ENCODE peak calls at places on chromosomes 6 and 20, in seven cellular contexts. Y is PC-3, W is tibial nerve, M is transverse colon, Z is mammary epithelial cell, U is SK-N-SH, V is endodermal cell. N is an unnamed sample. For H3K36me3, the result is how much of the 10 kb centered on the place peaks cover.

GRCh38 chr6:129490551-129491245 is 219.3 kb downstream of the ARHGAP18 start:
- DNase-seq in U (no peak), Y (peak), Z (peak), W (peak), V (no peak), M (peak), N (peak)

GRCh38 chr6:140494321-140495085 is 1120.1 kb upstream of the CITED2 start:
- DNase-seq in V (no peak), W (no peak), Y (peak), M (no peak), U (no peak), Z (peak), N (no peak)

GRCh38 chr6:93900142-93900541 is 480.8 kb upstream of the EPHA7 start:
- DNase-seq in Z (no peak), M (no peak), U (no peak), V (no peak), Y (no peak), W (no peak), N (no peak)

GRCh38 chr20:6140947-6141346 is 18.1 kb upstream of the FERMT1 start:
- DNase-seq in M (no peak), V (peak), W (no peak), U (peak), Y (peak), Z (no peak), N (no peak)

GRCh38 chr6:149925974-149926777 is 3.3 kb upstream of the RAET1G start:
- DNase-seq in M (peak), W (peak), V (peak), U (peak), Y (peak), Z (peak), N (peak)

GRCh38 chr20:772806-773205 is 4.5 kb upstream of the SLC52A3 start:
- DNase-seq in M (no peak), U (no peak), V (no peak), W (no peak), Z (no peak), Y (no peak), N (no peak)

GRCh38 chr20:63130654-63131577 is 85.0 kb downstream of the YTHDF1 start:
- DNase-seq in Y (no peak), Z (no peak), M (no peak), W (no peak), V (peak), U (no peak), N (no peak)

GRCh38 chr6:105726902-105727655 is 324.2 kb upstream of the PREP start:
- DNase-seq in Y (no peak), W (no peak), M (no peak), Z (peak), V (no peak), U (no peak), N (no peak)

GRCh38 chr6:170160031-170160627 is 130.7 kb downstream of the DLL1 start:
- DNase-seq in U (no peak), Y (no peak), W (no peak), M (no peak), V (peak), Z (no peak), N (no peak)

GRCh38 chr6:33772902-33773472 is 15.9 kb downstream of the LEMD2 start:
- DNase-seq in W (no peak), M (no peak), Y (no peak), Z (no peak), V (no peak), U (no peak), N (no peak)
- H3K36me3 ChIP-seq in W (under half), M (under half), Y (under half), Z (under half), V (half or more), U (under half), N (under half)

DNA sequence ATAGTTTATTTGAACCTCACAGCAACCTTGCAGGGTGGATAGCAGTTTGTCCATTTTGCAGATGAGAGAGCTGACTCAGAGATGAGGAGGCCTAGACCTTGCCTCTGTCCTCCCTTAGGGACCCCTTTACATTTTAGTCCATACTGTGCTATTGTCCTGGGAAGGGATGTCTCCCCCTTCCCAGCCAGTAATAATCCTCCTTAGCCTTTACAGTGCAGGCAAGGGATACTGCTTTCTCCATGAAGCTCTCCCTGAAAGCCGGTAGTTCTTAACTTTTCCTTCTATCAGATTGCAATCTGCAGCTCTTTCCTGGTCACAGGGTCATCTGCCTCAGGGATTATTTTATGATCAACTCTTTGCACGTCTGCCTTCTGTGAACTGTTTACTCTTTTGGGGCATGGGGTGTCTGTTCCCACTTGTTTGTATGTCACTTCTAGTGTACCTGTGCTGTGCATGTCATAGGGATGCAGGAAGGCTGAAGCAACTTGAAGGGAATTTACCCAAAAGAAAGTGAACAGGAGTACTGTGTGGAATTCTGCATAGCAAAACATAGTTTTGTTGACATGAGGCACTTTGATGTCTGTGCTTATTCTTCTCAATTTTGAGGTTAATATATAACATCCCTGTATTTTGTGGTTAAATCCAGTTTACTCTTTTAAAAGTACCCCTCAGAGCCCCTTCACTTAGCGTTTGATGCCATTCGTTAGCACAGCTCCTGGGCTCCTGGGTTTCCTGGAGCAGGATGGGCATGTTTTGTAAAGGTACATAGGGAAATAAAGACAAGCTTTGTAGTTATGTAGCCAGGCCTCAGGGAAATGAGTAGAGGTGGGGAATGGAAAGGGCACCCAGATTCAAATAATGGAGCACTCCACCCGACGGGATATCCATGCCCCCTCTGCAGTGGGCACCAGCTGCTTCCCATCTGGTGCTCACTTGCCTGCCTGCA is 38.1 kb downstream of the DHX35 start:
- DNase-seq in V (no peak), U (no peak), M (no peak), Y (no peak), Z (no peak), W (no peak), N (no peak)
- H3K36me3 ChIP-seq in V (half or more), U (half or more), M (under half), Y (under half), Z (under half), W (under half), N (under half)

GRCh38 chr6:33675968-33676367 is 35.5 kb downstream of the UQCC2 start:
- DNase-seq in M (no peak), W (no peak), Y (no peak), V (no peak), Z (no peak), U (no peak), N (no peak)
- H3K36me3 ChIP-seq in M (under half), W (under half), Y (under half), V (under half), Z (under half), U (under half), N (under half)

GRCh38 chr6:8014947-8015346 is 49.2 kb downstream of the BLOC1S5 start:
- DNase-seq in Z (no peak), Y (peak), U (no peak), V (no peak), W (no peak), M (no peak), N (no peak)
- H3K36me3 ChIP-seq in Z (under half), Y (under half), U (under half), V (under half), W (under half), M (under half), N (under half)

DNA sequence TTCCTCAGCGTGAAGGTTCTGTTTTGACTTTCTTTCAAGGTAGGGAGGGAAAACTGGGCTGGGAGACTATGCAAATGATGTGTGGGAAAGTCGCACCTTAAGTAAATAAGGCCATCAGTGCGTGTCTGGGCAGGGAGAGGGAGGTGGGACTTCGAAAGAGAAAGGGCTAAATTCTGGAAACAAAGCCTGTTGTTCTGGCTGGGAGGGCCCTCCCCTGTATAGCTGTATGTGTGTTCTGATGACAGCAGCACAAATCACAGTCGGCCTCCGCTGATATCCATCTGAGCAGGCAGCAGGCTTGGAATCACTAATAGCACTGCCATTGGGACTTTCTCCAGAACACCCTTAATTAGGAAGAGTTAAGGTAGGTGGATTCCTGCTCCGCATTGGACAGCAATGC is 19.2 kb downstream of the JAG1 start:
- DNase-seq in Y (no peak), U (peak), M (peak), V (peak), W (no peak), Z (peak), N (no peak)
- H3K36me3 ChIP-seq in Y (half or more), U (under half), M (under half), V (under half), W (under half), Z (half or more), N (under half)

GRCh38 chr6:24778878-24779277 is 4.1 kb downstream of the GMNN start:
- DNase-seq in V (no peak), W (no peak), U (no peak), Y (no peak), Z (no peak), M (no peak), N (no peak)

GRCh38 chr6:24778121-24778520 is 3.4 kb downstream of the GMNN start:
- DNase-seq in W (no peak), M (no peak), Y (no peak), V (no peak), Z (no peak), U (no peak), N (no peak)

GRCh38 chr6:24779416-24779815 is 4.7 kb downstream of the GMNN start:
- DNase-seq in W (no peak), U (no peak), V (no peak), Z (no peak), M (no peak), Y (peak), N (no peak)

GRCh38 chr6:24777227-24777626 is 2.5 kb downstream of the GMNN start:
- DNase-seq in Y (no peak), U (no peak), W (no peak), M (no peak), V (no peak), Z (no peak), N (no peak)

GRCh38 chr6:24780206-24780605 is 5.5 kb downstream of the GMNN start:
- DNase-seq in Z (no peak), Y (no peak), U (no peak), W (no peak), V (no peak), M (no peak), N (no peak)
- H3K36me3 ChIP-seq in Z (under half), Y (half or more), U (half or more), W (under half), V (half or more), M (under half), N (half or more)

GRCh38 chr6:109370792-109371191 is 11.5 kb downstream of the CD164 start:
- DNase-seq in Y (no peak), W (no peak), V (no peak), Z (no peak), M (no peak), U (no peak), N (no peak)

GRCh38 chr6:109373762-109374161 is 8.5 kb downstream of the CD164 start:
- DNase-seq in U (no peak), Y (no peak), W (no peak), M (no peak), Z (no peak), V (no peak), N (no peak)

GRCh38 chr6:109370336-109370735 is 11.9 kb downstream of the CD164 start:
- DNase-seq in V (no peak), W (no peak), Y (no peak), M (no peak), Z (no peak), U (no peak), N (no peak)

GRCh38 chr6:109373333-109373732 is 8.9 kb downstream of the CD164 start:
- DNase-seq in V (no peak), M (no peak), Y (no peak), Z (no peak), U (no peak), W (no peak), N (no peak)

GRCh38 chr6:109372070-109372585 is 10.1 kb downstream of the CD164 start:
- DNase-seq in U (no peak), Y (no peak), M (no peak), Z (no peak), W (no peak), V (no peak), N (no peak)
- H3K36me3 ChIP-seq in U (half or more), Y (half or more), M (under half), Z (half or more), W (under half), V (half or more), N (half or more)

N was measured in MG63.